ENCODE peak calls at places on chromosomes 6 and 20, in ten cellular contexts. J is non-pigmented ciliary epithelial cell; N is ELR; B is effector CD8-positive, alpha-beta T cell; D is amygdala; H is fibroblast of gingiva; O is HFFc6; K is iris pigment epithelial cell; M is AG08395; P is skeletal muscle cell. F is an unnamed sample.

GRCh38 chr20:15297059-15297875 is 959.9 kb upstream of the FLRT3 start:
- DNase-seq in J (no peak), N (no peak), B (no peak), D (no peak), H (no peak), O (no peak), K (no peak), M (no peak), P (no peak), F (no peak)

GRCh38 chr6:117602899-117603588 is 733 bp upstream of the GOPC start:
- DNase-seq in J (no peak), N (peak; percentile 1), B (no peak), D (no peak), H (no peak), O (no peak), K (no peak), M (no peak), P (no peak), F (no peak)

GRCh38 chr6:81242634-81243033 is 509.8 kb downstream of the TENT5A start:
- DNase-seq in J (no peak), N (no peak), B (no peak), D (no peak), H (no peak), O (peak; percentile 26), K (no peak), M (no peak), P (no peak), F (no peak)

GRCh38 chr6:103273048-103273447 is 1586.7 kb downstream of the HACE1 start:
- DNase-seq in J (peak; percentile 1), N (peak; percentile 62), B (no peak), D (no peak), H (no peak), O (no peak), K (peak; percentile 1), M (no peak), P (no peak), F (no peak)

GRCh38 chr20:58700121-58700780 is 7.7 kb downstream of the NPEPL1 start:
- DNase-seq in J (no peak), N (no peak), B (no peak), D (no peak), H (peak; percentile 50), O (no peak), K (no peak), M (no peak), P (no peak), F (no peak)

GRCh38 chr6:87118054-87118453 is 23.1 kb upstream of the CGA start:
- DNase-seq in J (no peak), N (peak; percentile 78), B (no peak), D (no peak), H (no peak), O (peak; percentile 40), K (peak; percentile 45), M (no peak), P (no peak), F (no peak)

GRCh38 chr6:44446626-44447297 is 59.3 kb downstream of the CDC5L start:
- DNase-seq in J (peak; percentile 71), N (peak; percentile 90), B (no peak), D (no peak), H (peak; percentile 85), O (peak; percentile 78), K (peak; percentile 93), M (peak; percentile 48), P (peak; percentile 75), F (no peak)

GRCh38 chr20:62618622-62619529 is 23.4 kb upstream of the SLCO4A1 start:
- DNase-seq in J (no peak), N (peak; percentile 51), B (no peak), D (no peak), H (no peak), O (no peak), K (no peak), M (no peak), P (no peak), F (no peak)

GRCh38 chr6:133761706-133762105 is 127.2 kb upstream of the TCF21 start:
- DNase-seq in J (no peak), N (peak; percentile 41), B (no peak), D (no peak), H (peak; percentile 39), O (peak; percentile 58), K (peak; percentile 69), M (peak; percentile 54), P (no peak), F (no peak)

GRCh38 chr6:31161216-31162126 is 3.1 kb downstream of the TCF19 start:
- DNase-seq in J (no peak), N (no peak), B (no peak), D (no peak), H (no peak), O (no peak), K (no peak), M (no peak), P (no peak), F (no peak)

GRCh38 chr6:7255918-7256317 is 57.1 kb downstream of the SSR1 start:
- DNase-seq in J (no peak), N (no peak), B (no peak), D (no peak), H (no peak), O (no peak), K (no peak), M (no peak), P (no peak), F (no peak)

GRCh38 chr6:31831350-31832215 is 4.0 kb downstream of the HSPA1B start:
- DNase-seq in J (no peak), N (no peak), B (no peak), D (no peak), H (no peak), O (no peak), K (no peak), M (no peak), P (no peak), F (no peak)

GRCh38 chr6:92887871-92888270 is 531.5 kb downstream of the EPHA7 start:
- DNase-seq in J (no peak), N (no peak), B (no peak), D (no peak), H (no peak), O (no peak), K (no peak), M (no peak), P (no peak), F (no peak)

GRCh38 chr6:4320860-4321259 is 185.5 kb upstream of the ECI2 start:
- DNase-seq in J (peak; percentile 93), N (peak; percentile 96), B (no peak), D (no peak), H (peak; percentile 80), O (peak; percentile 98), K (peak; percentile 97), M (peak; percentile 79), P (peak; percentile 83), F (no peak)

F was measured in T-helper 17 cell.